ENCODE peak calls at places on chromosomes 13 and 19, in five cellular contexts. Y, A, Q, D and B are unnamed samples.

GRCh38 chr19:23203841-23204344 is 46.3 kb downstream of the ZNF724 start:
- DNase-seq in Y (no peak), A (no peak), Q (no peak), D (peak; percentile 57), B (no peak)

GRCh38 chr19:13986348-13986904 is 19.7 kb downstream of the RFX1 start:
- DNase-seq in Y (peak; percentile 77), A (no peak), Q (peak; percentile 97), D (peak; percentile 91), B (peak; percentile 93)

GRCh38 chr13:77696006-77696862 is 1.3 kb upstream of the SLAIN1 start:
- DNase-seq in Y (no peak), A (no peak), Q (peak; percentile 55), D (no peak), B (peak; percentile 22)

GRCh38 chr19:15992014-15992413 is 43.2 kb downstream of the OR10H4 start:
- DNase-seq in Y (no peak), A (no peak), Q (no peak), D (no peak), B (no peak)

GRCh38 chr13:44306401-44307192 is 67.0 kb upstream of the SERP2 start:
- DNase-seq in Y (peak; percentile 94), A (no peak), Q (no peak), D (peak; percentile 73), B (peak; percentile 76)

GRCh38 chr13:29503041-29503837 is 92.2 kb downstream of the SLC7A1 start:
- DNase-seq in Y (peak; percentile 25), A (peak; percentile 26), Q (no peak), D (no peak), B (peak; percentile 56)

GRCh38 chr19:24033962-24034342 is 53.0 kb upstream of the ZNF254 start:
- DNase-seq in Y (peak; percentile 76), A (no peak), Q (peak; percentile 27), D (peak; percentile 60), B (peak; percentile 60)

GRCh38 chr13:114097504-114097892 is 34.9 kb downstream of the RASA3 start:
- DNase-seq in Y (no peak), A (no peak), Q (no peak), D (no peak), B (no peak)

GRCh38 chr13:51795419-51795818 is 8.5 kb downstream of the DHRS12 start:
- DNase-seq in Y (no peak), A (no peak), Q (no peak), D (no peak), B (peak; percentile 83)

GRCh38 chr19:50513746-50514345 is at the start of gene ASPDH:
- DNase-seq in Y (no peak), A (no peak), Q (no peak), D (no peak), B (no peak)

GRCh38 chr13:110640591-110641029 is 25.3 kb downstream of the NAXD start:
- DNase-seq in Y (peak; percentile 34), A (no peak), Q (no peak), D (peak; percentile 71), B (no peak)

GRCh38 chr19:47240996-47241918 is 10.3 kb upstream of the BBC3 start:
- DNase-seq in Y (peak; percentile 87), A (peak; percentile 91), Q (peak; percentile 85), D (peak; percentile 75), B (peak; percentile 97)

GRCh38 chr19:55340784-55341147 is 1.1 kb downstream of the KMT5C start:
- DNase-seq in Y (peak; percentile 27), A (no peak), Q (no peak), D (no peak), B (no peak)

GRCh38 chr13:92460479-92460878 is 766.1 kb upstream of the GPC6 start:
- DNase-seq in Y (peak; percentile 3), A (no peak), Q (no peak), D (no peak), B (no peak)
- H3K4me3 ChIP-seq in Y (no peak overlapping the region), A (no peak overlapping the region), Q (no peak overlapping the region), D (no peak overlapping the region), B (no peak overlapping the region)

DNA sequence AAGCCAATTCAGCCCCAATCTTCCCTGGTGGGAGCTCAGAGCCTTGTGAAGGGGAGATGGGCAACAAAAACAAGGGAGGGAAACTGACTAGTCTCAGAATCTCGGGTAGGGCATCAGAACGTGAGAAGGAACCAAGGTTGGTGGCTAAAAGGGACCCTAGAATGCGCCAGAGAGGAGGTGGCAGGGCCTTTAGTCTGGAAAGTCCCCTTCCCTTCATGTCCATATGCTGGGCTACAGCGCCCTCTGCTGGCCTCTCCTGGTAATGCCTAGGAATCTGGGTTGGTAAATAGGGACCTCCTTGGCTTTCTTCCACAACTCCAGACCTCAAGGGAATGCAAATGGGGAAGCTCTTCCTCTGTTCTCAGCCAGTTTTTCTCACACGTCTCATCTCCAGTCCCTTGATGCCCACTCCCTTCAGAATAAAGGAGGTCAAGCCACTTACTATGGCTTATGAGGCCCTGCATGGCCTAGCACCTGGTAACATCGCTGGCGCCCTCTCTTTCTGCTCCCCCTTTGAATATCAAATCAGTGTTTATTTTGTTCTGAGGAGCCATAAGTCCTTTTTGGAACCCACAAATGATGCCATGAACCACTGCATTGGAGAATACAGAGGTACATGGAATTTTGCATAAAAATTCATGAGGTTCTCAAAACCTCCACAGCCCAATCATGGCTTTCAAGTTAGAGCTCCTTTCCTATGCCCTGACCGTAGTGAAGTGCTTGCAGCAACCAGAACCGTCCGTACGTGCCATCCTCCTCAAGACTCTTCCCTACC is 1.3 kb upstream of the CCDC97 start:
- DNase-seq in Y (peak; percentile 94), A (peak; percentile 64), Q (peak; percentile 87), D (peak; percentile 94), B (peak; percentile 96)
- H3K4me3 ChIP-seq in Y (peak overlapping the region; percentile 85), A (no peak overlapping the region), Q (peak overlapping the region; percentile 98), D (peak overlapping the region; percentile 80), B (no peak overlapping the region)

DNA sequence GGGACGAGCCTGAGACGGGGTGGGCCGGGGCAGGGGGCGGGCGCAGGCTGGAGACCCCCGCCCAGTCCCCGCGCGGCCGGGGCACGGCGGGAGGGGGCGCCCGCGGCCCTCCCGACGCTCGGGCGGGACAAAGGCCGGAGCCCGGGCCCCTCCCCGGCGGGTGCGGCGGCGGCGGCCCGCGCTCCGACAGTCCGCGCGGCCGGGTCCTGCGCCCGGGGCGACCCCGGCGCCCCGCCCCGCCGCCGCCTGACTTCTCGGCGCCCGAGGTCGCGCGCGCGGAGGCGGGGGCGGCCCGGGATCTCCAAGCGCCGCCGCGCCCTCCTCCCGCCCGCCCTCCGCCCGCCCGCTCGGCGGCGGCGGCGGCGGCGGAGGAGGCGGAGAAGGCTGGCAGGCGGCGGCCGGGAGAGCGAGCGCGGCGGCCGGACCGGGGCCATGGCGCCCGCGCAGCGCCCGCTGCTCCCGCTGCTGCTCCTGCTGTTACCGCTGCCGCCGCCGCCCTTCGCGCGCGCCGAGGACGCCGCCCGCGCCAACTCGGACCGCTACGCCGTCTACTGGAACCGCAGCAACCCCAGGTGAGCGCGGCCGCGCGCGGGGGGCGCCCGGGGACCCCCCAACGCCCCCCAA is at the start of gene EFNA2:
- DNase-seq in Y (no peak), A (peak; percentile 75), Q (no peak), D (no peak), B (no peak)
- H3K4me3 ChIP-seq in Y (no peak within 1 kb of the TSS), A (no peak within 1 kb of the TSS), Q (no peak within 1 kb of the TSS), D (no peak within 1 kb of the TSS), B (no peak within 1 kb of the TSS)

DNA sequence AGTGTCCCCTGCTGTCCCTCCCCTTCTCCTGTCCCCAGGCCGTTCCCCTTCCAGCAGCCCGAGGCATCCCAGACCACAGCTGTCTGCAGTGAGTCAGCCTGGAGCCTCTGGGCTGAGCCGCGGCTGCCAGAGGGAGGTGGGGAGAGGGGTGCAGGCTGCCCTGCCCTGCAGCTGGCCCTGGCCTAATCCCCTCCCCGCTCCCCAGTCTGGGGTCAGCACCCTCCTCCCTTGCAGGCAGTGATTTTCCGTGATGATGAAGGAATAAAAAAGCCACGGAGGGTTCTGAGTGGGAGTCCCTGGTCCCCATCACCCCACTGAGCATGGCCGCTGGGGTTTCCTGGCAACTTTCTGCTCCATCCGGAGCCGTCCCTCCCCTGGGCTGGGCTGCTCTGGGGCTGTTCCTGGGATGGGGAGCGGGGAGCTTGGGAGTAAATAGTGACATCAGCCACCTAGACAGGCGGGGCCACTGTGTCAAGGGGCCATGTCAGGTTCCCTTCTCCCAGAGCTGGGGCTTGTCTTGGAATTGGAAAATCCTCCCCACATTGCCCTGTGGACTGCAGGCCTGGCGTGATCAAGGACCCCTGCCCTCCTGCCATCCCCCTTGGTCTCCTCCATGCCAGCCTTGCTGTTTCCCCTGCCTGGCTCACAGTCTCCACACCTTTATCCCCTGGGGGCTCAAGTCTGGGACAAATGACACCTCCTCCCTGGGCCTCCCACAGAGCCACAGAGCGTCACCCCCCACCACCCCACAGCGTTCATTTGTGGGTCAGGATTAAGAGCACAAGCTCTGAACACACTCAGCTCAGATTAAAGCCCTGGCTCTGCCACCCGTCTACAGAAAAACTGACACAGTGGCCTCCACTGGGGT is 16.7 kb downstream of the SPC24 start:
- DNase-seq in Y (peak; percentile 93), A (peak; percentile 25), Q (no peak), D (peak; percentile 90), B (peak; percentile 90)
- H3K4me3 ChIP-seq in Y (no peak overlapping the region), A (no peak overlapping the region), Q (no peak overlapping the region), D (no peak overlapping the region), B (no peak overlapping the region)

DNA sequence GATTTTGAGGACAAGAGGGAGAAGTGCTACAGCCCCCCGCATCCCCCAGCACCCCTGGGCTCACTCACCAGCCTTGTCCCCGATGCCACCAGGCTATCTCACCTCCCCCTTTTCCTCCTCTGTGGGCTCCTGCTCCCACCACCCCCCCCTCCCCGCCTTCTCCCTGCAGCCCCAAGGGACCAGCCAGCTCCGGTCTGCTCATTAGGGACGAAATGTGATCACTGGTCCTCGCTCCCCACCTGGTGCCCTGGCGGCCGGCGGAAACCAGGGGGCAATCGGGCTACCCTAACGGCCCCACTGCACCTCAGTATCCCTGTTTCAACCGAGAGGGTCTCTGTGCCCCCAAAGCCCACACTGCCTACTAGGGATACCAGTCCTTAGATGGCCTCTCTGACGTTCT is 2.7 kb downstream of the GPR4 start:
- DNase-seq in Y (no peak), A (no peak), Q (no peak), D (no peak), B (no peak)
- H3K4me3 ChIP-seq in Y (peak overlapping the region; percentile 31), A (no peak overlapping the region), Q (no peak overlapping the region), D (peak overlapping the region; percentile 84), B (no peak overlapping the region)

GRCh38 chr19:58336216-58336615 is 9.4 kb downstream of the ZSCAN22 start:
- DNase-seq in Y (no peak), A (no peak), Q (no peak), D (no peak), B (no peak)

GRCh38 chr19:58335630-58336029 is 8.8 kb downstream of the ZSCAN22 start:
- DNase-seq in Y (no peak), A (no peak), Q (no peak), D (no peak), B (no peak)

GRCh38 chr19:58336820-58337219 is 10.0 kb downstream of the ZSCAN22 start:
- DNase-seq in Y (no peak), A (no peak), Q (no peak), D (no peak), B (no peak)

GRCh38 chr19:58338825-58339558 is 12.2 kb downstream of the ZSCAN22 start:
- DNase-seq in Y (no peak), A (no peak), Q (no peak), D (no peak), B (peak; percentile 59)

GRCh38 chr19:58338336-58338735 is 11.5 kb downstream of the ZSCAN22 start:
- DNase-seq in Y (no peak), A (no peak), Q (no peak), D (no peak), B (no peak)
- H3K4me3 ChIP-seq in Y (no peak overlapping the region), A (no peak overlapping the region), Q (no peak overlapping the region), D (no peak overlapping the region), B (no peak overlapping the region)